ENCODE peak calls at places on chromosomes 5 and 9, in five cellular contexts. O, W, L, K and T are unnamed samples. For H3K4me1, the result is how much of the 10 kb centered on the place peaks cover.

GRCh38 chr5:50445281-50445949 is 4.3 kb upstream of the EMB start:
- DNase-seq in O (no peak), W (no peak), L (no peak), K (no peak), T (no peak)

GRCh38 chr5:114243281-114243982 is 118.4 kb upstream of the KCNN2 start:
- DNase-seq in O (no peak), W (no peak), L (no peak), K (no peak), T (no peak)

GRCh38 chr5:16913840-16914435 is 22.1 kb downstream of the MYO10 start:
- DNase-seq in O (no peak), W (no peak), L (no peak), K (no peak), T (no peak)

GRCh38 chr5:90290648-90291047 is 118.9 kb downstream of the CETN3 start:
- DNase-seq in O (no peak), W (no peak), L (no peak), K (no peak), T (no peak)

GRCh38 chr5:169013208-169013728 is 287.7 kb downstream of the SLIT3 start:
- DNase-seq in O (no peak), W (no peak), L (no peak), K (no peak), T (no peak)

GRCh38 chr9:104269996-104270963 is 176.2 kb downstream of the SMC2 start:
- DNase-seq in O (no peak), W (no peak), L (no peak), K (no peak), T (no peak)

GRCh38 chr9:75964431-75964830 is 74.0 kb downstream of the PCSK5 start:
- DNase-seq in O (no peak), W (peak), L (no peak), K (no peak), T (no peak)

GRCh38 chr5:43775000-43775399 is 172.0 kb downstream of the NNT start:
- DNase-seq in O (no peak), W (no peak), L (no peak), K (no peak), T (no peak)

GRCh38 chr9:134792627-134793026 is 88.0 kb upstream of the FCN2 start:
- DNase-seq in O (no peak), W (no peak), L (no peak), K (no peak), T (no peak)

DNA sequence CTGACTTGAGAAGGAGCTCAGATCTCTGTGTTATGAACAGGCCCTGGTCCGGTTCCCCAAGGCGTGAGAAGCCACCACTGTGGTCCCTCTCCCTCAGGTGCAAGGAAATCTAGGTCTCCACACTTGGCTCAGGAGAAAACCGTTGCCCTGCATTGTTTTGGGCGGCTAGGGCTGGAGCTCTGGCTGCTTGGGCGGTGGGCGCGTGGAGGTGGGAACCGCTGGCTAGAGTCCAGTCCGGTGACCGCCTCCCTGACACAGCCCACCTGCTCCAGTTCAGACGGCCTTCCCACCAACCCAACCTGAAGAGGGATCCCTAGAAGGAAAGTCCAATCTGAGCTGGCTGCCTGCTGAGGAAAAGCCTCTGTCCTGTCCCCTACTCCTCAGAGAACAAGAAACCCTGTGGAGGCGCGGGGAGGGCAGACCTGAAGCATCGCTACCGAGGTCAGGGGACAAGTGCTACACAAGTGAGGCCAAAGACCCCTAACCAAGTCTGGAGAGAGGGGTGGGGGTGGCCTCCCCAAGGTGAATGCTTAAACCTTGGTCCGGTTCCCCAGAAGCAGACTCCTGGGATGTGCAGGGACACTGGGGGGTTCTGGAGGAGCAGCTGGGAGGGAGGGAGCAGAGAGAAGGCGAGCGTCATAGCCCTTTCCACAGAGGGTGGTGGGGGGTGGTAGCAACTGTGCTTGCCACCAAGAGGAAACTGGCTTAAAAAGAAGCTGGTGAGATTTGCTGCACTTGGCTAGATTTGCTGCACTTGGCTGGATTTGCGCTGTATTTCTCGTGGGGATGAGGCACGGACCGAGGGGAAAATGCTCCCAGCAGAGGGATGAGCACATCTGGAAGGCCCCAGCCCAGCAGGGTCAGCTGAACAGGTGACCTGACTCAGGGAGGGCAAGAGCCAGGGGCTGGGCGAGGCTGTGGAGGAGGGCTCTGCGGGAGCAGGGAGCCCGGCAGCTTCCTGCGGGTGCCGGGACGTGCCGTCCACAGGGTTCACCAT is 65.2 kb downstream of the RAPGEF1 start:
- DNase-seq in O (no peak), W (no peak), L (no peak), K (no peak), T (no peak)
- H3K4me1 ChIP-seq in O (under half), W (under half), L (under half), K (under half), T (half or more)

GRCh38 chr5:81335946-81336345 is 34.6 kb downstream of the ZCCHC9 start:
- DNase-seq in O (no peak), W (no peak), L (no peak), K (no peak), T (no peak)
- H3K4me1 ChIP-seq in O (under half), W (under half), L (under half), K (under half), T (under half)

DNA sequence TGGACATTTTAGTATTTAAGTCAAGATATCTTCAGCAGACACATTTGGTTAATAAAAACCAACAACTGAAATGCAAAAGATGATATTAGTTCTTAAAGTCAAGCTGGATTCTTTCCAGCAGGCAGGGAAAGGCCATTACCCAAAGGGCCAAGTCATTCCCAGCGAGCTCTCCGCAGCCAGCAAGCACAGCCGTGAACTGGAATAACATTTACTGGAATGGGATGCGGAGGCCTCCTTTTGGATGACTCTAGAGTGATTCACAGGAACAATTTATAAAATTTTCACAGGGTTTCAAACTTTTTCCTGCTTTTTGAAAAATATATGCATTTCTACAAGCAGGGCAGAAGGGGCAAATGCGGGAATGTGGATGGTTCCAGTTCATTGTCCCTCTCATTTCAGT is 76.6 kb upstream of the DAB2 start:
- DNase-seq in O (no peak), W (no peak), L (no peak), K (no peak), T (peak)
- H3K4me1 ChIP-seq in O (under half), W (under half), L (under half), K (under half), T (under half)

GRCh38 chr5:148312159-148312558 is at the start of gene SPINK7:
- DNase-seq in O (no peak), W (no peak), L (no peak), K (no peak), T (no peak)
- H3K4me1 ChIP-seq in O (under half), W (under half), L (under half), K (under half), T (under half)

DNA sequence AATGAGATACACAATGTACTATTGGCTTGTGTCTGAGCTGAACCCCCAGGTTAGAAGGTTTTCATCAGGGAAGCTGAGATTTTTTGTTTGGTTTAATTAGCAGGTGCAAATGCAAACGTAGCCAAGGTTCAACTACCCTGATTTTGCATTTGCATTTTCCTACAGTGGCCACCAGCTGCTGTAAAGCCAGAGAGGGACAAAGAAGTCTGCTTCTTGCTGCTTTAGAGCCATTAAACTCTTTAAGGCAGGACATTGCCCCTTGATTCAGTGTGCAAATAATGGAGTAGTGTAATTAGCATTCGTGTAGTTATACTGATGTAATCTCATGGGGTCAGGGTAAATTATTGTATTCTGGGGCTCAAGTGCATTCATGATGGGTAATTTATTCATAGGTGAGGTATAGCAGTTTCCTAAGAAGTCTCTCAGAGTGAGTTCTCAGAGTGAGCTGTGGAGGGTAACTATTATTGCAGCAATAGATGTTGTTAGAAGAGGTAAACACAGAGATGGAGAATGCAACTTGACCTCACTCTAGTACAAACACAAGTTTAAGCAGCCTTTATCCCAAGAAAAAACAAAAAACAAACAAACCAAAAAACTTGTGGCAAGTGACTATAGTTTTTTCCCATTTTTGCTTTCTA is 526.5 kb downstream of the KIF4B start:
- DNase-seq in O (no peak), W (no peak), L (no peak), K (no peak), T (no peak)
- H3K4me1 ChIP-seq in O (under half), W (under half), L (under half), K (under half), T (under half)

GRCh38 chr9:33151601-33152000 is 15.5 kb downstream of the B4GALT1 start:
- DNase-seq in O (no peak), W (no peak), L (no peak), K (no peak), T (no peak)
- H3K4me1 ChIP-seq in O (under half), W (under half), L (under half), K (under half), T (under half)

DNA sequence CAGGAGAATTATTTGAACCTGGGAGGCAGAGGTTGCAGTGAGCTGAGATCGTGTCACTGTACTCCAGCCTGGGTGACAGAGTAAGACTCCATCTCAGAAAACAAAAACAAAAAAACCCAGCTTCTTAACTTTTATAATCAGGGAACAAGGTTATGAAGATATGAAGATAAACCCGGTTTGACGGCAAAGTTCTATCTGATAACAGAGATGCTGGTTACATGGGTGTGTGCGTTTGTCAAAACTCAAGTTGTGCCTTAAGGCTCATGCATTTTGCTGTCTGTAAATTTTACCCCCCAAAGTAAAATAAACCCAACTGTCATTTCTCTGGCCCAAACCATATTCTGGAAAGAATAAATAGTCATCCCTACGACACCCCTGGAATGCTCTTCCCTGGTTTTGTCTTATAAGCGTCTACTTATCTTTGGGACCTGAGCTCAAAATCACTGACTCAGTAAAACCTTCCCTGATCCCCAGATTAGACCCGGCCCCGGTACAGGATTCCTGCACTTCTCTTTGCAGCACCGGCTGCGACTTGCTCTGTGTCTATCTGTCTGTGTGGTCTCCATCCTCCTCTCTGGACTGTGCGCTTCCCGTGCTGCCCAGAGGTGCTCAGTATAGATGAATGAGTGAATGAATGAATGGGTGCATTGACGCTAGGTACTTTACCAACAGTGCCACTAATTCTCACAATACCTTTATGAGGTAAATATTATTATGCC is 172.2 kb downstream of the DAB2IP start:
- DNase-seq in O (no peak), W (no peak), L (no peak), K (no peak), T (no peak)
- H3K4me1 ChIP-seq in O (under half), W (under half), L (under half), K (under half), T (under half)

GRCh38 chr5:53024535-53024934 is 35.4 kb downstream of the ITGA2 start:
- DNase-seq in O (no peak), W (no peak), L (no peak), K (no peak), T (no peak)
- H3K4me1 ChIP-seq in O (under half), W (under half), L (under half), K (under half), T (under half)

DNA sequence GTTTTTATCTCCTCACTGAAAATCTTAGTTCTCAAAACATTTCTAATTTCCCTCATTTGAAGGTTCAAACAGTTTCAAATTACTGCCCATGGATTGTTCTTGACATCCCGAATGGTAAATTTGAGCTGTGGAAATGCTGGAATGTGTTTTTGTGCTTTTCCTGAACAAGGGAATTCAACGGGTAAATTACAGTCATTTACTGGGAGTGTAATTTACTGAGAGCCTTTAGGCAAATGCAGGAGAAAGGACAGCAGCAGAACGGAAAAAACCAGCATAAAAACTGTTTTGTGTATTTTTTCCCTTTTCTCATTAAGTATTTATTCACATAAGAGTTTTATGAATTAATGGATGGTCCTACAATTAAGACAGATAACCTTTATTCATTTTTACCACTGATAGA is 139.2 kb downstream of the PBX3 start:
- DNase-seq in O (no peak), W (no peak), L (no peak), K (no peak), T (no peak)
- H3K4me1 ChIP-seq in O (under half), W (under half), L (under half), K (under half), T (under half)

GRCh38 chr5:133744030-133744645 is 131.8 kb upstream of the FSTL4 start:
- DNase-seq in O (no peak), W (no peak), L (no peak), K (no peak), T (no peak)

GRCh38 chr5:133741396-133741795 is 129.1 kb upstream of the FSTL4 start:
- DNase-seq in O (no peak), W (no peak), L (no peak), K (no peak), T (no peak)

GRCh38 chr5:133744909-133745308 is 132.6 kb upstream of the FSTL4 start:
- DNase-seq in O (no peak), W (no peak), L (no peak), K (no peak), T (no peak)

GRCh38 chr5:133741818-133742355 is 129.5 kb upstream of the FSTL4 start:
- DNase-seq in O (no peak), W (no peak), L (no peak), K (no peak), T (no peak)

DNA sequence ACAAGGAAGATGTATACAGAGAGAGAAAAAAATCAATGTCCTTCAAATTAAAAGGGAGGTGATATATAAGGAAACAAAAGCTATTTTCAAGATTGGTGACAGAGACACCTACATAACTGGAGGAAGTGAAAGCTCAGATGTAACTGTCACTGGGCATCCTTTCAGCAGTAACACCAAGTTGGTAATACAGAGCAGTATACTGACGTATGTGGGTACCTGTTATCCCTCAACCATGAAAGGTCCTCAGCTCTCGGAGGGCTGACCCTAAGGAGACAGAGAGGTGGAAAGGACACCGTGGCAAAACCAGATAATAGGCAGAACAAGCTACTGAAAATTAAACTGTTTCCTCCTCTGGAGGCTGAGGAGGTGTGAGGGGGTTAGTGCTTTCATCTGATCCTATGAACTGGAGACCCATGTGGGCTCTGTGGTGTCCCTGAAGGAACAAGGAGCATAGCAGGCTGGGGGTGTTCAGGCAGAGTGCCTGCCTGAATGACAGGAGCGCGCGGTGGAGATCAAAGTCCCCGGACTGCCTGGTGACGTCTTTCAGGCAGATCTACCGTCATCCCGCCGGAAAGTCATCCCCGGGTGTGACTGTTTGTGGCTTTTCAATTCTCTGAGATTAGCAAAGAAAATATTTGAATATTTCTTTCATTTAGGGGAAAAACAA is 130.2 kb upstream of the FSTL4 start:
- DNase-seq in O (no peak), W (no peak), L (no peak), K (no peak), T (no peak)
- H3K4me1 ChIP-seq in O (under half), W (under half), L (under half), K (under half), T (under half)